ENCODE peak calls at places on chromosomes 7 and 10, in four cellular contexts. One of them, this sample, is unnamed.

GRCh38 chr10:42937649-42938180 is 139.2 kb upstream of the RET start:
- DNase-seq in brain microvascular endothelial cell: no peak
- DNase-seq in tibial nerve: no peak
- DNase-seq in GM23338: no peak
- DNase-seq in this sample: no peak

GRCh38 chr10:11104772-11105675 is 87.4 kb downstream of the CELF2 start:
- DNase-seq in brain microvascular endothelial cell: no peak
- DNase-seq in tibial nerve: no peak
- DNase-seq in GM23338: no peak
- DNase-seq in this sample: no peak

GRCh38 chr7:92669616-92670153 is 79.5 kb upstream of the FAM133B start:
- DNase-seq in brain microvascular endothelial cell: peak
- DNase-seq in tibial nerve: no peak
- DNase-seq in GM23338: no peak
- DNase-seq in this sample: no peak

GRCh38 chr7:12091164-12091563 is 119.9 kb upstream of the TMEM106B start:
- DNase-seq in brain microvascular endothelial cell: no peak
- DNase-seq in tibial nerve: no peak
- DNase-seq in GM23338: no peak
- DNase-seq in this sample: no peak

GRCh38 chr10:69807122-69807521 is 5.4 kb downstream of the COL13A1 start:
- DNase-seq in brain microvascular endothelial cell: peak
- DNase-seq in tibial nerve: no peak
- DNase-seq in GM23338: no peak
- DNase-seq in this sample: no peak

GRCh38 chr7:123727071-123727837 is 21.5 kb downstream of the WASL start:
- DNase-seq in brain microvascular endothelial cell: peak
- DNase-seq in tibial nerve: no peak
- DNase-seq in GM23338: no peak
- DNase-seq in this sample: no peak

GRCh38 chr10:122282253-122282671 is 11.2 kb downstream of the BTBD16 start:
- DNase-seq in brain microvascular endothelial cell: peak
- DNase-seq in tibial nerve: no peak
- DNase-seq in GM23338: no peak
- DNase-seq in this sample: no peak

GRCh38 chr7:129643545-129644170 is 32.1 kb downstream of the NRF1 start:
- DNase-seq in brain microvascular endothelial cell: no peak
- DNase-seq in tibial nerve: no peak
- DNase-seq in GM23338: no peak
- DNase-seq in this sample: no peak

GRCh38 chr10:54402576-54402975 is 398.5 kb downstream of the PCDH15 start:
- DNase-seq in brain microvascular endothelial cell: no peak
- DNase-seq in tibial nerve: no peak
- DNase-seq in GM23338: peak
- DNase-seq in this sample: no peak

DNA sequence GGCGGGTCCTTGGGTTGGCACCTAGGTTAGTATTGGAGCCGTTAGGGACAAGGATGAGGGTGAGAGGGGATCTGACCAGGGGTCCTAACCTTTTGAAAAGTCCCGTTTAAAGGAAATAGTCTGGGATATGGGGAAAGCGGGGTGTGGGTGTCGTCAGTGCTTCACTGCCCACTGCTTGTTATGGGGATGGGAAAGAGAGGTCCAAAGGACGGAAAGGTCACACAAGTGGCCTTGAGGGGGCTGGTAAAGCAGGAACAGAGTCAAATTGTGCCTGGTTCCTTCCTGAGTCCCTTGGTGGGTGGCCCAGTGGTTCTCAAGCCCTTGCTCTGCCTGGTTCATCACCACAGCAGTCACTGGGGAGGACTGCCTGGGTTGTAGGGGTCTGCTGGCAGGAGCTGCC is 2.6 kb upstream of the ZNF775 start:
- DNase-seq in brain microvascular endothelial cell: no peak
- DNase-seq in tibial nerve: no peak
- DNase-seq in GM23338: no peak
- DNase-seq in this sample: no peak
- H3K27ac ChIP-seq in brain microvascular endothelial cell: no peak
- H3K27ac ChIP-seq in tibial nerve: peak
- H3K27ac ChIP-seq in GM23338: peak
- H3K27ac ChIP-seq in this sample: no peak

GRCh38 chr7:89517815-89518214 is 636.5 kb upstream of the STEAP1 start:
- DNase-seq in brain microvascular endothelial cell: no peak
- DNase-seq in tibial nerve: no peak
- DNase-seq in GM23338: no peak
- DNase-seq in this sample: no peak
- H3K4me3 ChIP-seq in brain microvascular endothelial cell: no peak
- H3K4me3 ChIP-seq in tibial nerve: no peak
- H3K4me3 ChIP-seq in GM23338: no peak
- H3K4me3 ChIP-seq in this sample: no peak

DNA sequence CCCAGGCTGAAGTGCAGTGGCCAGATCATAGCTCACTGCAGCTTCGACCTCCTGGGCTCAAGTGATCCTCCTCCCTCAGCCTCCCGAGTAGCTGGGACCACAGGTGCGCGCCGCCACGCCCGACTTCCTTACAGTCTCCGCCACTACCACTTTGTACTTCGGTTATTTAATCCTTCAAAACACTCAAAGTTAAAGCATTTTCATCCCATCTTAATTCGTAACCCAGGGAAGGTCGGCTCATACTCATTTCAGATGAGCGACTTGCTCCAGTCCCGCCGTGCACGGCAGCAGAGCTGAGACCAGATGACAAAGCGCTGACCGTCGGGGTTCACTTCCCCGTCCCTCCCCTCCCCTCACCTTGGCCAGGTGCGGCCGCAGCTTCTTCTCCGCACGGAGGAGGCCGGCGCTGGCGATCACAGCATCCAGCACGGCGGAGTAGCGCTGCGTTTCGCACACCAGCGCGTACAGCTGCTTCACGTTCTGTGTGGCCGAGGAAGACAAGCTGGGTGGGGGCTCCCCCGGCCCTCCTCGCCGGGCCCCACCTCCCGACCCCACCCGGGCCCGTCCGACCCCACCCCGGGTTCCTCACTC is 457 bp downstream of the NSUN5 start:
- DNase-seq in brain microvascular endothelial cell: no peak
- DNase-seq in tibial nerve: no peak
- DNase-seq in GM23338: peak
- DNase-seq in this sample: no peak
- H3K27ac ChIP-seq in brain microvascular endothelial cell: no peak
- H3K27ac ChIP-seq in tibial nerve: peak
- H3K27ac ChIP-seq in GM23338: no peak
- H3K27ac ChIP-seq in this sample: peak

DNA sequence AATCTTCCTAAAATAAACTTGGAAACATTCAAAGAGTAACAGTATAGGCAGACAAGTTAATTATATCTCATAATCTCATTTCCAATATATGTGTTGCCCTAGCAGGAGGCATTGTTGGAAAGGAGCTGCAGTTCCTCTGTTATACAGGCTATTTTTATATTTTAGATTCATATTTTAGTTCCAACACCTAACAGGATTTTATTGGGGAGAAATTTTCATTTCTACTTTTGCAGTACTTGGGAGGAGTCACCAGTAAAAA is 19.3 kb downstream of the VOPP1 start:
- DNase-seq in brain microvascular endothelial cell: no peak
- DNase-seq in tibial nerve: no peak
- DNase-seq in GM23338: no peak
- DNase-seq in this sample: no peak
- H3K4me3 ChIP-seq in brain microvascular endothelial cell: no peak
- H3K4me3 ChIP-seq in tibial nerve: no peak
- H3K4me3 ChIP-seq in GM23338: no peak
- H3K4me3 ChIP-seq in this sample: no peak

DNA sequence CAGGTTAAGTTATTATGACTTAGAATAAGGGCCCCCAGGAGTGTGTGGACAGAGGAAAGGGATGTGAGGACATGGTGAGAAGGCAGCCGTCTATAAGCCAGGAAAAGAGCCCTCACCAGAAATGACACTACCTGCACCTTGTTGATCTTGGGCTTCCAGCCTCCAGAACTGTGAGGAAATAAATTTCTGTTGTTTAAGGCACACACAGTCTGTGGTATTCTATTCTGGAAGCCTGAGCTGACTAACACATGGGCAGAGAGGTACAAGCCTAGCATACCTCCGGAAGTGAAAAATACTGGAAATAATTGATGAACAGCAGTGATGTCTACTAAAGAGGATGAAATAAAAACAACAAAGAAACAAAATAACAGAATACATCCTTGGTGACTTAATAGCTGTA is 46.1 kb upstream of the GRB10 start:
- DNase-seq in brain microvascular endothelial cell: no peak
- DNase-seq in tibial nerve: no peak
- DNase-seq in GM23338: no peak
- DNase-seq in this sample: no peak
- H3K27ac ChIP-seq in brain microvascular endothelial cell: no peak
- H3K27ac ChIP-seq in tibial nerve: no peak
- H3K27ac ChIP-seq in GM23338: no peak
- H3K27ac ChIP-seq in this sample: no peak

GRCh38 chr10:77160679-77161078 is 476.9 kb downstream of the KCNMA1 start:
- DNase-seq in brain microvascular endothelial cell: peak
- DNase-seq in tibial nerve: no peak
- DNase-seq in GM23338: no peak
- DNase-seq in this sample: no peak
- H3K4me3 ChIP-seq in brain microvascular endothelial cell: no peak
- H3K4me3 ChIP-seq in tibial nerve: no peak
- H3K4me3 ChIP-seq in GM23338: no peak
- H3K4me3 ChIP-seq in this sample: no peak

GRCh38 chr10:119358140-119358512 is 150.8 kb downstream of the GRK5 start:
- DNase-seq in brain microvascular endothelial cell: no peak
- DNase-seq in tibial nerve: no peak
- DNase-seq in GM23338: no peak
- DNase-seq in this sample: no peak
- H3K27ac ChIP-seq in brain microvascular endothelial cell: no peak
- H3K27ac ChIP-seq in tibial nerve: no peak
- H3K27ac ChIP-seq in GM23338: no peak
- H3K27ac ChIP-seq in this sample: no peak

This sample was measured in CD8-positive, alpha-beta memory T cell.